ENCODE peak calls at places on chromosomes 2 and 18, in four cellular contexts. C is HCT116, J is IMR-90, K is esophagus squamous epithelium. Z is an unnamed sample.

GRCh38 chr2:221308507-221309054 is 263.5 kb downstream of the EPHA4 start:
- DNase-seq in C (no peak), J (no peak), K (no peak), Z (no peak)

GRCh38 chr2:106193491-106193976 is 567 bp downstream of the UXS1 start:
- DNase-seq in C (no peak), J (no peak), K (no peak), Z (no peak)

GRCh38 chr2:147108553-147108952 is 736.3 kb upstream of the ACVR2A start:
- DNase-seq in C (no peak), J (no peak), K (no peak), Z (no peak)

GRCh38 chr2:55519908-55520885 is 679 bp downstream of the CFAP36 start:
- DNase-seq in C (no peak), J (peak), K (no peak), Z (peak)

GRCh38 chr18:20971886-20972267 is 139.7 kb downstream of the ROCK1 start:
- DNase-seq in C (peak), J (peak), K (no peak), Z (no peak)

GRCh38 chr2:162067596-162067995 is 6.4 kb downstream of the DPP4 start:
- DNase-seq in C (no peak), J (no peak), K (no peak), Z (no peak)

GRCh38 chr18:8730080-8730827 is 24.9 kb downstream of the MTCL1 start:
- DNase-seq in C (peak), J (peak), K (no peak), Z (no peak)

GRCh38 chr18:59272221-59272888 is 899 bp downstream of the RAX start:
- DNase-seq in C (no peak), J (no peak), K (no peak), Z (no peak)

GRCh38 chr18:26540041-26540628 is 8.2 kb downstream of the KCTD1 start:
- DNase-seq in C (no peak), J (no peak), K (no peak), Z (no peak)

GRCh38 chr2:71788186-71788525 is 334.8 kb downstream of the DYSF start:
- DNase-seq in C (no peak), J (no peak), K (no peak), Z (no peak)

GRCh38 chr18:70998490-70998889 is 709.6 kb downstream of the SOCS6 start:
- DNase-seq in C (no peak), J (no peak), K (no peak), Z (no peak)

GRCh38 chr18:3360211-3360610 is 89.8 kb upstream of the TGIF1 start:
- DNase-seq in C (no peak), J (no peak), K (no peak), Z (no peak)

GRCh38 chr2:66850406-66850805 is 415.5 kb downstream of the MEIS1 start:
- DNase-seq in C (no peak), J (no peak), K (no peak), Z (no peak)

GRCh38 chr18:77320960-77321559 is 71.4 kb downstream of the GALR1 start:
- DNase-seq in C (no peak), J (no peak), K (no peak), Z (no peak)

GRCh38 chr2:86010083-86010482 is 95.6 kb downstream of the POLR1A start:
- DNase-seq in C (no peak), J (no peak), K (no peak), Z (no peak)

GRCh38 chr2:169071455-169071854 is 2.1 kb downstream of the DHRS9 start:
- DNase-seq in C (no peak), J (no peak), K (no peak), Z (no peak)

GRCh38 chr2:3636586-3637310 is 21.3 kb upstream of the ALLC start:
- DNase-seq in C (no peak), J (no peak), K (no peak), Z (no peak)

GRCh38 chr2:212711851-212712250 is 173.2 kb upstream of the ERBB4 start:
- DNase-seq in C (no peak), J (peak), K (no peak), Z (no peak)

GRCh38 chr2:19532797-19533196 is 174.4 kb upstream of the OSR1 start:
- DNase-seq in C (no peak), J (peak), K (no peak), Z (no peak)

GRCh38 chr2:70684846-70685622 is 83.0 kb downstream of the ADD2 start:
- DNase-seq in C (no peak), J (no peak), K (no peak), Z (no peak)

GRCh38 chr2:231132126-231132525 is 7.3 kb upstream of the HTR2B start:
- DNase-seq in C (no peak), J (peak), K (no peak), Z (no peak)

GRCh38 chr2:8938384-8938783 is 65.1 kb downstream of the MBOAT2 start:
- DNase-seq in C (no peak), J (no peak), K (no peak), Z (no peak)

GRCh38 chr18:77765468-77765867 is 515.8 kb downstream of the GALR1 start:
- DNase-seq in C (no peak), J (no peak), K (no peak), Z (peak)

GRCh38 chr2:233974530-233975071 is 57.4 kb downstream of the TRPM8 start:
- DNase-seq in C (peak), J (peak), K (no peak), Z (peak)

GRCh38 chr2:77185052-77185451 is 337.1 kb downstream of the LRRTM4 start:
- DNase-seq in C (no peak), J (no peak), K (no peak), Z (no peak)

GRCh38 chr18:36899289-36899688 is 70.4 kb downstream of the KIAA1328 start:
- DNase-seq in C (peak), J (peak), K (no peak), Z (no peak)

GRCh38 chr2:2793514-2793913 is 462.4 kb upstream of the MYT1L start:
- DNase-seq in C (no peak), J (no peak), K (no peak), Z (no peak)

GRCh38 chr2:238449241-238449640 is 22.5 kb downstream of the ASB1 start:
- DNase-seq in C (no peak), J (no peak), K (no peak), Z (no peak)

GRCh38 chr2:161423351-161424178 is 7.5 kb downstream of the TBR1 start:
- DNase-seq in C (no peak), J (no peak), K (no peak), Z (no peak)

GRCh38 chr2:129923265-129924141 is 56.0 kb upstream of the RAB6C start:
- DNase-seq in C (peak), J (peak), K (no peak), Z (peak)

GRCh38 chr2:182622231-182622630 is 93.8 kb upstream of the DNAJC10 start:
- DNase-seq in C (no peak), J (peak), K (no peak), Z (no peak)

GRCh38 chr2:239588451-239589269 is 187.8 kb upstream of the HDAC4 start:
- DNase-seq in C (no peak), J (no peak), K (no peak), Z (no peak)

GRCh38 chr2:191441761-191442160 is 196.6 kb downstream of the MYO1B start:
- DNase-seq in C (no peak), J (peak), K (no peak), Z (no peak)

GRCh38 chr18:74316257-74317180 is 880 bp downstream of the C18orf63 start:
- DNase-seq in C (no peak), J (peak), K (no peak), Z (no peak)

GRCh38 chr2:151906633-151906998 is 78.4 kb upstream of the ARL5A start:
- DNase-seq in C (no peak), J (no peak), K (no peak), Z (no peak)

DNA sequence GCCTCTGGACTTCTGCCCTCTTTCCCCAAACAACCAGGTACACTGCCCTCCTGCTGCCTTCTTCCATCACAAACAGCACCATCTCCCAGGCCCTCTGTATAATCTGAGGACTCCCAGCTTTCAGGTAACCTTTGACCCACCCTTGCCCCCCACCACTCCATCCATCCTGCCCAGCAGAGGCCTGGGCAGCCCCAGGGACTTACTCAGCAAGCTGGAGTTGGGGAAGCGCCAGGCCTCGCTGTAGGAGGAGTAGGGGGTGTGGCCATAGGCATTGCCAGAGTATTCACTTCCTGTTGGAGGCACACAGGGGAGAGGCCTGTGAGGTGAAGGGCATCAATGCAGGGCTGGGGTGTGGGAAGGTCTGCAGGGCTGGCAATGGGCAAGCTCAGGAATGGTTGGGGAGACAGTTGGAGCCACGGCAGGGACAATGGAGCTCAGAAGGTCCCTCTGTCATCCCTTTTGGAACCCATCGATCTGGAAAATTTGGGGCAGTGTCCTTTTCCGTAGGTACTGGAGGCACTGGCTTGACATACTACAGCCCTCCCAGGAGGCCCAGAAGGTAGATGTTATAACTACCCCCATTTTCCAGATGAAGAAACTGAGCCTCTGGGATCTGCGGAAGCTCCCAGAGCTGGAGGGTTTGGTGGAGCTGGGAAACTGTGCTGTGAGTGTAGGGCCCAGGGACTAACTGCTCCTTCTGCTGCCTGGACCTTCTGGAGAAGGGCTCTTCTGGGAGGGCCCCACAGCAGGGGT is 46.3 kb downstream of the PSD4 start:
- DNase-seq in C (peak), J (peak), K (no peak), Z (peak)
- TF ChIP-seq POLR2A in C (no peak), J (no peak), K (no peak), Z (peak)

GRCh38 chr2:41717883-41718282 is 329.9 kb upstream of the PKDCC start:
- DNase-seq in C (no peak), J (no peak), K (no peak), Z (no peak)
- TF ChIP-seq POLR2A in C (no peak), J (no peak), K (no peak), Z (no peak)

GRCh38 chr2:15591692-15592463 is at the start of gene DDX1:
- DNase-seq in C (peak), J (peak), K (peak), Z (peak)
- TF ChIP-seq POLR2A in C (peak), J (peak), K (no peak), Z (no peak)

GRCh38 chr2:43190305-43191052 is 35.9 kb downstream of the ZFP36L2 start:
- DNase-seq in C (no peak), J (no peak), K (no peak), Z (no peak)
- TF ChIP-seq POLR2A in C (no peak), J (no peak), K (no peak), Z (no peak)

GRCh38 chr2:197782121-197782520 is 3.0 kb downstream of the BOLL start:
- DNase-seq in C (no peak), J (no peak), K (no peak), Z (no peak)

GRCh38 chr2:197784956-197785941 is at the start of gene BOLL:
- DNase-seq in C (no peak), J (no peak), K (no peak), Z (no peak)

GRCh38 chr2:197786010-197786877 is 1.1 kb upstream of the BOLL start:
- DNase-seq in C (no peak), J (no peak), K (no peak), Z (no peak)
- TF ChIP-seq POLR2A in C (no peak), J (no peak), K (no peak), Z (no peak)

GRCh38 chr2:11154460-11155325 is 574 bp upstream of the SLC66A3 start:
- DNase-seq in C (peak), J (peak), K (peak), Z (peak)
- TF ChIP-seq POLR2A in C (peak), J (peak), K (no peak), Z (peak)

DNA sequence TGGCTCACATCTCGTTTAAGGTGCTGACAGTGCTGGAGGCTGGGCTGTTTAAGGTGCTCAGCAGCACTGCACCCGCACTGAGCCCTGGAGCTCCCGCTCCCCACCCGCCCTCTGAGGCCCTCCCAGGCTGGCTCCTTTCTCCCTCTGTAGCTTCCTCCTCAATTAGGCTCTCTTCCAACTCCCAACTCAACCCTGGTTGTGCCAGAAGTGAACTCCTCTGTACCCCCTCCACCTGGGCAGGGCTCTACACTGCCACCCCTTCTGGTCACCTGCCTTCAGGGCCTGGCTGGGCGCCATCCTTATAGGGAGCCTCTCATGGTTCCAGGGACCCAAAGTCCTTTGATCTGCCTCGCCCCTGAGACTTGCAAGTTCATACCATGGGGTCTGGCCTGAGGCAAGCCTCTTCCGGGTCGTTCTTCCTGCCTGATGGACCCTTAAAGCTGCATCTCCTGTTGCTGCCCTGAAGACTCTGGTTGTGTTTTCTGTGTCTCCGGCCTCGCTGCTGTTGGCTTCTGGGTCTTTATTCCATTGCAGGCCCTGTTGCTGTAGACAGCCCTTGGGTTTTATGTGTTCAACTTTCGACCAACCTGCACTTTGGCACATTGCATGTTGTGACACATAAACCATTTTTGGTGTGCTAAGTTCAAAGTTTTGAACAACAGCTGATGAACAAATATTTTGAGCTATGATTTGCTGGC is 199.6 kb downstream of the LDLRAD4 start:
- DNase-seq in C (no peak), J (no peak), K (no peak), Z (no peak)
- TF ChIP-seq POLR2A in C (no peak), J (no peak), K (no peak), Z (no peak)

GRCh38 chr2:676647-677055 is 555 bp downstream of the TMEM18 start:
- DNase-seq in C (peak), J (peak), K (peak), Z (peak)
- TF ChIP-seq POLR2A in C (no peak), J (no peak), K (no peak), Z (peak)

GRCh38 chr2:43534569-43534968 is 61.3 kb downstream of the THADA start:
- DNase-seq in C (no peak), J (no peak), K (no peak), Z (no peak)

GRCh38 chr2:43539991-43540860 is 55.6 kb downstream of the THADA start:
- DNase-seq in C (no peak), J (peak), K (no peak), Z (peak)

GRCh38 chr2:43538034-43538670 is 57.7 kb downstream of the THADA start:
- DNase-seq in C (no peak), J (no peak), K (no peak), Z (no peak)

GRCh38 chr2:43539436-43539835 is 56.4 kb downstream of the THADA start:
- DNase-seq in C (no peak), J (no peak), K (no peak), Z (no peak)

GRCh38 chr2:43537137-43537536 is 58.7 kb downstream of the THADA start:
- DNase-seq in C (no peak), J (no peak), K (no peak), Z (no peak)
- TF ChIP-seq POLR2A in C (no peak), J (no peak), K (no peak), Z (no peak)

Z was measured in tibial nerve.